ENCODE peak calls at places on chromosomes 4 and X, in five cellular contexts. One of them, this sample, is unnamed.

GRCh38 chr4:26281876-26282275 is 38.9 kb upstream of the RBPJ start:
- DNase-seq in ELR: peak
- DNase-seq in endothelial cell of umbilical vein: no peak
- DNase-seq in germinal center: no peak
- DNase-seq in EH: peak
- DNase-seq in this sample: peak

GRCh38 chr4:73864365-73864764 is 4.8 kb upstream of the CXCL1 start:
- DNase-seq in germinal center: no peak
- DNase-seq in ELR: peak
- DNase-seq in endothelial cell of umbilical vein: peak
- DNase-seq in EH: no peak
- DNase-seq in this sample: peak

GRCh38 chrX:119686087-119686639 is 6.8 kb downstream of the SEPTIN6 start:
- DNase-seq in germinal center: no peak
- DNase-seq in ELR: no peak
- DNase-seq in endothelial cell of umbilical vein: no peak
- DNase-seq in EH: peak
- DNase-seq in this sample: no peak

GRCh38 chrX:40097101-40097491 is 662 bp downstream of the BCOR start:
- DNase-seq in germinal center: no peak
- DNase-seq in ELR: no peak
- DNase-seq in EH: no peak
- DNase-seq in endothelial cell of umbilical vein: no peak
- DNase-seq in this sample: no peak

GRCh38 chr4:33013280-33013679 is 2293.1 kb downstream of the PCDH7 start:
- DNase-seq in EH: no peak
- DNase-seq in ELR: peak
- DNase-seq in endothelial cell of umbilical vein: no peak
- DNase-seq in germinal center: no peak
- DNase-seq in this sample: no peak

GRCh38 chrX:84078991-84079390 is 109.0 kb downstream of the RPS6KA6 start:
- DNase-seq in ELR: no peak
- DNase-seq in EH: no peak
- DNase-seq in endothelial cell of umbilical vein: no peak
- DNase-seq in germinal center: no peak
- DNase-seq in this sample: no peak

GRCh38 chr4:7172946-7173345 is 19.4 kb upstream of the SORCS2 start:
- DNase-seq in EH: no peak
- DNase-seq in germinal center: no peak
- DNase-seq in endothelial cell of umbilical vein: no peak
- DNase-seq in ELR: no peak
- DNase-seq in this sample: no peak

GRCh38 chr4:34939073-34939472 is 1305.2 kb downstream of the ARAP2 start:
- DNase-seq in ELR: no peak
- DNase-seq in germinal center: no peak
- DNase-seq in endothelial cell of umbilical vein: no peak
- DNase-seq in EH: no peak
- DNase-seq in this sample: no peak

GRCh38 chr4:4880492-4880891 is 21.0 kb downstream of the MSX1 start:
- DNase-seq in germinal center: no peak
- DNase-seq in ELR: peak
- DNase-seq in endothelial cell of umbilical vein: no peak
- DNase-seq in EH: peak
- DNase-seq in this sample: peak

GRCh38 chrX:120023259-120023658 is 54.2 kb downstream of the RHOXF2B start:
- DNase-seq in endothelial cell of umbilical vein: no peak
- DNase-seq in EH: no peak
- DNase-seq in germinal center: no peak
- DNase-seq in ELR: no peak
- DNase-seq in this sample: no peak

GRCh38 chr4:3241905-3242304 is 7.1 kb upstream of the MSANTD1 start:
- DNase-seq in ELR: no peak
- DNase-seq in endothelial cell of umbilical vein: no peak
- DNase-seq in EH: peak
- DNase-seq in germinal center: no peak
- DNase-seq in this sample: no peak

GRCh38 chr4:125303058-125303457 is 11.7 kb upstream of the FAT4 start:
- DNase-seq in endothelial cell of umbilical vein: no peak
- DNase-seq in EH: peak
- DNase-seq in germinal center: no peak
- DNase-seq in ELR: peak
- DNase-seq in this sample: no peak

This sample was measured in PC-3.